ENCODE peak calls at places on chromosomes 5 and 9, in four cellular contexts. H is MM.1S, R is A549, P is GM23338. N is an unnamed sample.

GRCh38 chr5:41754857-41755256 is 115.4 kb downstream of the OXCT1 start:
- DNase-seq in H (peak; percentile 51), R (no peak), P (no peak), N (no peak)

GRCh38 chr5:160369990-160370712 is at the start of gene C1QTNF2:
- DNase-seq in P (peak; percentile 85), R (peak; percentile 56), H (no peak), N (no peak)

GRCh38 chr5:112800901-112801300 is 60.2 kb upstream of the SRP19 start:
- DNase-seq in R (no peak), H (no peak), P (no peak), N (no peak)

GRCh38 chr5:115992848-115993350 is 30.6 kb downstream of the LVRN start:
- DNase-seq in R (no peak), H (no peak), P (no peak), N (no peak)

GRCh38 chr5:149632311-149633251 is 51.3 kb downstream of the ARHGEF37 start:
- DNase-seq in P (peak; percentile 51), R (no peak), H (no peak), N (no peak)

GRCh38 chr5:33032161-33033085 is 321.3 kb downstream of the NPR3 start:
- DNase-seq in R (no peak), P (no peak), H (no peak), N (no peak)

GRCh38 chr9:737400-738120 is 103.9 kb upstream of the DMRT1 start:
- DNase-seq in P (no peak), H (no peak), R (no peak), N (no peak)

GRCh38 chr9:87498816-87499454 is 1.3 kb downstream of the DAPK1 start:
- DNase-seq in R (no peak), P (peak; percentile 38), H (peak; percentile 32), N (no peak)

GRCh38 chr9:123834907-123835562 is 94.9 kb downstream of the DENND1A start:
- DNase-seq in H (peak; percentile 62), R (no peak), P (peak; percentile 43), N (peak; percentile 34)

GRCh38 chr9:127049044-127049443 is 73.4 kb downstream of the ANGPTL2 start:
- DNase-seq in H (peak; percentile 69), P (no peak), R (peak; percentile 7), N (no peak)

GRCh38 chr9:30065888-30066287 is 2318.6 kb upstream of the ACO1 start:
- DNase-seq in H (no peak), R (no peak), P (no peak), N (no peak)

GRCh38 chr9:113876806-113877236 is 712 bp downstream of the ZNF618 start:
- DNase-seq in P (peak; percentile 51), H (peak; percentile 35), R (no peak), N (no peak)
- TF ChIP-seq CTCF in P (peak; percentile 59), H (peak; percentile 24), R (peak; percentile 71), N (no peak)

DNA sequence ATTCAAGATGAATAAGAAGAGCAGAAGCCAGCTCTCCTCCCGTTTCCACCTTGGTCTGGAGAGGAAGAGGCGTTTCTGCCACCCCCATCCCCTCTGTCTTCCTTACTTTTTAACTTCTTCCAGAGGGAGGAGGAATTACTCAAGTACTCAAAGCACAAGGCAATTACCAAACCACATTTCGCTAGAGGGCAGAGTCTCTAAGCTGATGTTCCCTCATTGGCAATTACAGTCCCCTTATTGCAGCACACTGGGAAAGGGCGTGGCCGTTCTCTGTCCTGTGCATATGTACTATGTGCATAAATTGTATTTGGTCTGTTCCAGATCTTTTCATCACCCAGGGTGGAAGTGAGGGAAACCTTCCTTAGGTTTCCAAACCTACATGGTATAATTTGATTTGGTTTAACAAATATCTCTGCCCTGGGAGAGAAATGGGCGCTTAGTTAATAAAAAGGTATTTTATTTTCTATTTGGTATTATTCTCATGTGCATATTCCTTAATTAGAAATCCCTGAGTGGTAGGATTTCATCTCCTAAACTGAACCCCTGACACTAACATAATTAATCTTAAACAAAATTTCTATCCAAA is 29.8 kb upstream of the ALDOB start:
- DNase-seq in R (peak; percentile 36), P (peak; percentile 79), H (no peak), N (no peak)
- TF ChIP-seq CTCF in R (peak; percentile 45), P (peak; percentile 63), H (no peak), N (no peak)

GRCh38 chr9:69085523-69086283 is 50.2 kb downstream of the FXN start:
- DNase-seq in R (no peak), P (peak; percentile 22), H (no peak), N (no peak)

GRCh38 chr9:69086312-69086711 is 50.8 kb downstream of the FXN start:
- DNase-seq in H (no peak), P (peak; percentile 51), R (no peak), N (no peak)

GRCh38 chr9:69089491-69089890 is 53.9 kb downstream of the FXN start:
- DNase-seq in R (no peak), P (peak; percentile 82), H (no peak), N (no peak)

GRCh38 chr9:69089082-69089481 is 53.5 kb downstream of the FXN start:
- DNase-seq in P (no peak), R (no peak), H (no peak), N (no peak)

GRCh38 chr9:69086769-69087168 is 51.2 kb downstream of the FXN start:
- DNase-seq in H (no peak), P (no peak), R (no peak), N (no peak)
- TF ChIP-seq CTCF in H (no peak), P (no peak), R (no peak), N (no peak)

DNA sequence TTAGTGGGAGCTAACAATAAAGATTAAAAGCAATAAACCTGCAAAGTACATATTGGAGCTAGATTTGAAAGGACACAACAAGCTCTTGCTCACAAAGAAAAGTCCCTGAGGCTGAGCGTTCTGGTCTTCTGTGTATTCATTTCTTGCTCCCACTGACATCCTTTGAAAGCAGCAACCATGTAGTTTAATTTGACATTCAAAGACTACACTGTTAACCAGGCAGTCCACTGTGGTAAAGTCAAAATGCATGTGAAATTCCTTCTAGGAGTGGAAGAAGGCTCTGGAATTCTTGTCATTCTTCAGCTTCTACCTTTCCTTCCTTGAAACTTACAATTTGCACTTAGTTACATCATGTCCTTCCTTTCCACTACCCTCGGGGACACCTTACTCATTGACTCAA is 480.7 kb downstream of the CSNK1G3 start:
- DNase-seq in R (no peak), H (no peak), P (peak; percentile 51), N (no peak)
- TF ChIP-seq CTCF in R (no peak), H (no peak), P (no peak), N (no peak)

GRCh38 chr5:126100767-126101166 is 322.4 kb upstream of the GRAMD2B start:
- DNase-seq in H (no peak), R (peak; percentile 2), P (peak; percentile 46), N (no peak)
- TF ChIP-seq CTCF in H (peak; percentile 14), R (peak; percentile 7), P (peak; percentile 51), N (no peak)

DNA sequence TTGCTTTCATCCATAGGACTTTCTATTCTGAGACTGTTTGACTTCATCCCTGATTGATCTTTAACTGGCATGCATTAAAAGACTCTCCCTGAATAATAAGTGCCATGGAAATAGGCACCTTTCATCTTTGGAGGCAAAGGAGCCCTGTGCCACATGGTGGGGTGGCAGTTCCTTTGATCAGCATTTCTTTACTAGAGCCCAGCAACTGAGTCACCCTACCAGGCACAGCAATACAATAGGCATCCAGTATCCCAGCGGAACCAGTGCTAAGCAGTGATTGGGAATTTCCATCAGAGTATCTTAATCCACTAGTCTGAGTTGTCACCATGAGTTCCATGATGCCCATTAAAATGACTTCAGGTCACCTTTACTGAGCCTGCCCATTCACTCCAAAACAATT is 476.1 kb upstream of the MPDZ start:
- DNase-seq in H (no peak), R (no peak), P (no peak), N (no peak)
- TF ChIP-seq CTCF in H (no peak), R (no peak), P (no peak), N (no peak)

GRCh38 chr5:133919148-133920136 is 49.0 kb downstream of the C5orf15 start:
- DNase-seq in R (no peak), H (no peak), P (no peak), N (no peak)
- TF ChIP-seq CTCF in R (no peak), H (no peak), P (peak; percentile 27), N (no peak)

DNA sequence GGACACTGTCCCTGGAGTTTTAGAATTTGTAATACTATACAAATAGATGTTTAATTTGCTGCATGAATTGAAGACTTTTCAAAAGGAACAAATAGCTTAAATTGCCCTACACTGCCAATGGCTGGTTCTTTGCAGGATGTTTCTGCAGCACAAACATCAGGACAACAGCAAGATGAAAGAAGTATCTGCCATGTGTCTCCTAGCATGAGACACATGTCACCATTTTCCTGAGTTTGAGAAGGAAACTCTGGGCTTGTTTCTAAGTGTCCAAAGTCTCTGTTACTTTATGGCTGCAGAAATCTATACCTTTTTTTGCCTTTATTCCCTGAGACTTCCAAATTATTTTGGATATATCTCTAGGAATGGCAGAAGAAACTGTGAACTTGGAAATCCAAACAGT is 623 bp upstream of the OR13F1 start:
- DNase-seq in P (no peak), H (no peak), R (no peak), N (no peak)
- TF ChIP-seq CTCF in P (no peak), H (no peak), R (no peak), N (no peak)

N was measured in GM13976.